ENCODE peak calls at places on chromosomes 2 and 18, in six cellular contexts. T, R, X, S, U and Q are unnamed samples.

GRCh38 chr2:205947621-205948495 is 138.1 kb downstream of the INO80D start:
- DNase-seq in S (peak; percentile 76), T (peak; percentile 49), X (peak; percentile 78), R (peak; percentile 83), U (peak; percentile 82), Q (no peak)

GRCh38 chr2:237156131-237156856 is 70.6 kb downstream of the COPS8 start:
- DNase-seq in S (peak; percentile 76), T (peak; percentile 87), R (no peak), U (peak; percentile 85), X (no peak), Q (peak; percentile 88)

GRCh38 chr18:47953471-47953931 is 23.0 kb upstream of the SMAD2 start:
- DNase-seq in T (no peak), S (peak; percentile 66), U (peak; percentile 32), R (no peak), X (peak; percentile 24), Q (no peak)

GRCh38 chr2:32991091-32991845 is 44.5 kb downstream of the LTBP1 start:
- DNase-seq in T (no peak), U (no peak), S (no peak), X (no peak), R (no peak), Q (no peak)

GRCh38 chr2:241064008-241064801 is 37.9 kb downstream of the MTERF4 start:
- DNase-seq in U (no peak), X (no peak), R (peak; percentile 84), S (no peak), T (no peak), Q (peak; percentile 71)

GRCh38 chr2:32632089-32632488 is 4.2 kb downstream of the TTC27 start:
- DNase-seq in U (peak; percentile 42), T (peak; percentile 93), X (no peak), R (no peak), S (no peak), Q (no peak)

GRCh38 chr2:85291425-85292023 is 36.3 kb downstream of the TGOLN2 start:
- DNase-seq in S (no peak), R (no peak), X (no peak), T (no peak), U (no peak), Q (no peak)

GRCh38 chr2:200199005-200199404 is 107.5 kb upstream of the SPATS2L start:
- DNase-seq in U (no peak), R (no peak), S (no peak), T (no peak), X (no peak), Q (no peak)

GRCh38 chr2:181949047-181949446 is 36.6 kb upstream of the PPP1R1C start:
- DNase-seq in T (peak; percentile 59), S (no peak), X (no peak), R (no peak), U (no peak), Q (no peak)

GRCh38 chr18:7566587-7567486 is at the start of gene PTPRM:
- DNase-seq in U (peak; percentile 73), R (peak; percentile 86), S (peak; percentile 95), X (peak; percentile 77), T (peak; percentile 64), Q (peak; percentile 95)
- TF ChIP-seq CTCF in U (peak; percentile 13), R (peak; percentile 73), S (peak; percentile 90), X (peak; percentile 75), T (peak; percentile 34), Q (peak; percentile 42)

GRCh38 chr18:48997985-48998831 is 47.4 kb upstream of the SMAD7 start:
- DNase-seq in R (no peak), X (peak; percentile 55), U (peak; percentile 92), S (peak; percentile 86), T (peak; percentile 97), Q (no peak)

GRCh38 chr18:48996041-48996440 is 45.3 kb upstream of the SMAD7 start:
- DNase-seq in S (no peak), T (no peak), R (no peak), X (no peak), U (no peak), Q (no peak)

GRCh38 chr18:48994926-48995835 is 44.4 kb upstream of the SMAD7 start:
- DNase-seq in R (no peak), S (no peak), T (no peak), U (no peak), X (no peak), Q (no peak)

GRCh38 chr18:48997681-48997984 is 46.9 kb upstream of the SMAD7 start:
- DNase-seq in R (no peak), T (no peak), U (no peak), X (no peak), S (no peak), Q (no peak)

GRCh38 chr18:48996901-48997463 is 46.2 kb upstream of the SMAD7 start:
- DNase-seq in X (no peak), S (no peak), U (peak; percentile 95), R (no peak), T (peak; percentile 99), Q (no peak)
- TF ChIP-seq CTCF in X (no peak), S (no peak), U (no peak), R (no peak), T (peak; percentile 39), Q (no peak)

GRCh38 chr18:39909706-39910105 is 2045.3 kb upstream of the PIK3C3 start:
- DNase-seq in X (no peak), U (no peak), R (no peak), S (no peak), T (no peak), Q (no peak)
- TF ChIP-seq CTCF in X (no peak), U (no peak), R (no peak), S (no peak), T (no peak), Q (no peak)

DNA sequence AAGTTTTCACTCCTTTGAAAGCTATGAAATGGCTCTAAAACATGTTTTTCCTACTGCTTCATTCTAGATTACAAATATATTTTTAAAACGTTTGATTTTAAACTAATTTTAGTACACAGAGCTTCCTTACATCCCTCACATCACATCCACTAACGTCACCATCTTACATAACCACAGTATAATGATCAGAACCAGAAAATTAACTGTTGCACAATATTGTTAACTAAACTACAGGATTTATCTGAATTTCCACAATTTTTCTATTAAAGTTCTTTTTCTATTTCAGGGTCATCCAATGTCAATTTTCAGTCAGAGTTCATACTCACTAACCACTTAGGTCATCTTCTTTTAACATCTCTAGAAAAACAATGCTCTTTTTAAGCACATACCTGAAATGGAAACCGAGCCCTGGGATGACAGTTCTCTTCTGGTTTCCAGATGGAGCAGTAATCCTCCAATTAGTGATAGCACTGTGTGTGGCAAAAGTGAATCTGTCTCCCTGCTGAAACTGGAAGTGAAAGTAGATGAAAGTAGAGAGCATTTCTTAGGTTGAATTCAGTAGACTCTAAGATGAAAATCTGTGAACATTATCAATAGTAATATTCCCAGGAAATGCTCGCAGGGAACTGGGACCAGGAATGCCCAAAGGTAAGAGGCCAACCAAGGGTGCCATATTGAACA is 501.7 kb upstream of the GCFC2 start:
- DNase-seq in X (no peak), U (no peak), R (no peak), T (no peak), S (no peak), Q (no peak)
- TF ChIP-seq CTCF in X (no peak), U (no peak), R (no peak), T (no peak), S (no peak), Q (no peak)

GRCh38 chr2:101725515-101726192 is 28.1 kb downstream of the MAP4K4 start:
- DNase-seq in U (no peak), R (no peak), X (no peak), T (no peak), S (no peak), Q (no peak)
- TF ChIP-seq CTCF in U (peak; percentile 23), R (peak; percentile 27), X (no peak), T (peak; percentile 71), S (no peak), Q (no peak)

GRCh38 chr2:172724724-172725123 is 10.9 kb upstream of the RAPGEF4 start:
- DNase-seq in T (no peak), U (no peak), X (no peak), R (no peak), S (no peak), Q (no peak)
- TF ChIP-seq CTCF in T (no peak), U (no peak), X (no peak), R (no peak), S (no peak), Q (no peak)

GRCh38 chr2:27071277-27071989 is at the start of gene OST4:
- DNase-seq in T (peak; percentile 92), R (peak; percentile 99), X (peak; percentile 97), S (peak; percentile 92), U (peak; percentile 94), Q (peak; percentile 95)
- TF ChIP-seq CTCF in T (peak; percentile 33), R (no peak), X (no peak), S (no peak), U (no peak), Q (no peak)

DNA sequence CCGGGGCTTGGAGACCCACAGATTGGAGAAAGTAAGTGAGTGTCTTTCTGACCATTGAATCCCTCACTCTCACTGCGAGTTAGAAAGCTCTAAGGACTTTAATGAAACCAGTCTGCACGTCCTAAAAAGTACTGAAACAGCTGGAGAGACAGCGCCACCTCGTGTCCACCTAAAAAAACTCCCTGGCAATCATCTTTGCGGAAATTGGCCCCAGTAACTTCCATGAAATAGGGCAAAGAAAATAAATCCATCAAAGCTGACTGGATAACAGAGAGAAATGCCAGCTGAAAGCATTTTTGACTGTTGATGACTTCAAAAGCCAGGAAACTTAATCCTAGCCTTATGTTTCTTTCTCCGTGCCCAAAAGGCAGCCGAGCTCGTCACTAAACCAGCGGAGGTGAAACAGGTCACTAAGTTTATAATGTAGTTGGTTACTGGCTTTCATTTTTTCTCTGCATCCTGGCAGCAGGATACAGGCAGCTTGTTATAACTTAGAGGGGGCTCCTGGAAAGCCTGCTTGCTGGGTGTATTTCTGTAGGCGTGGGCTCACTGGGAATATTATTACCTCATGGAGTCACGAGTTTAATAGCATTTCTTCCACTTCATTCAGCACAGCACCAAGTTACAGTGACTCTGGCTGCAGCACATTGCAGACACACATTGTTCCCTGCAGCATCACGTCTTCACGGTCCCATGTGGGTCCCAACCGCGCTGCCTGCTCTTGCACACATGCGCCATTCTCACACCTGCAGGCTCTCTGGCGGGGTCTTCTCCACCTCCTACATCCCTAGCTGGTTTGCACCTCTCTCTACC is 266.5 kb downstream of the HRH4 start:
- DNase-seq in R (peak; percentile 41), S (peak; percentile 25), U (peak; percentile 81), T (peak; percentile 59), X (peak; percentile 38), Q (peak; percentile 70)
- TF ChIP-seq CTCF in R (peak; percentile 77), S (peak; percentile 74), U (peak; percentile 89), T (peak; percentile 92), X (peak; percentile 77), Q (peak; percentile 51)

GRCh38 chr2:219886615-219887014 is 259.2 kb downstream of the SLC4A3 start:
- DNase-seq in U (no peak), S (no peak), R (no peak), T (peak; percentile 28), X (no peak), Q (no peak)
- TF ChIP-seq CTCF in U (no peak), S (no peak), R (no peak), T (peak; percentile 55), X (no peak), Q (no peak)